ENCODE peak calls at places on chromosomes 16 and 17, in eight cellular contexts. E, B, K, S, Z, Y, U and A are unnamed samples.
A peak's percentile ranks its signal among the peaks of the same experiment; 100 is the strongest.

GRCh38 chr16:31875112-31875803 is 1.7 kb downstream of the ZNF267 start:
- DNase-seq in Z (no peak), Y (no peak), U (no peak), S (peak; percentile 28), B (no peak), K (no peak), E (no peak), A (no peak)

GRCh38 chr17:6700948-6701307 is 12.2 kb downstream of the SLC13A5 start:
- DNase-seq in U (no peak), B (no peak), K (no peak), S (no peak), E (no peak), Z (no peak), Y (no peak), A (no peak)

GRCh38 chr17:27327871-27328270 is 34.0 kb downstream of the WSB1 start:
- DNase-seq in Y (no peak), B (no peak), S (no peak), E (no peak), K (no peak), U (no peak), Z (no peak), A (no peak)

GRCh38 chr16:15536813-15537212 is 102.4 kb downstream of the BMERB1 start:
- DNase-seq in K (no peak), U (no peak), S (no peak), Z (no peak), Y (no peak), B (no peak), E (no peak), A (no peak)

GRCh38 chr16:3825103-3825502 is 55.4 kb downstream of the CREBBP start:
- DNase-seq in B (no peak), S (peak; percentile 66), Y (no peak), Z (no peak), E (no peak), K (peak; percentile 32), U (no peak), A (no peak)

GRCh38 chr17:77734371-77735050 is 224.0 kb upstream of the TNRC6C start:
- DNase-seq in Z (peak; percentile 82), K (no peak), E (no peak), U (no peak), S (peak; percentile 67), Y (peak; percentile 78), B (peak; percentile 24), A (no peak)

GRCh38 chr17:14919049-14919545 is 346.0 kb downstream of the PMP22 start:
- DNase-seq in K (no peak), Z (no peak), B (no peak), U (no peak), S (no peak), Y (no peak), E (no peak), A (no peak)

GRCh38 chr17:34135841-34136240 is 119.2 kb upstream of the CCL2 start:
- DNase-seq in Z (no peak), Y (no peak), B (no peak), U (no peak), E (no peak), K (no peak), S (no peak), A (no peak)

GRCh38 chr16:30366511-30366910 is 3.8 kb downstream of the TBC1D10B start:
- DNase-seq in S (no peak), Y (no peak), K (no peak), B (no peak), Z (no peak), E (no peak), U (no peak), A (no peak)

GRCh38 chr17:7755095-7755890 is 37.7 kb downstream of the DNAH2 start:
- DNase-seq in S (no peak), B (no peak), E (no peak), Z (peak; percentile 41), Y (no peak), K (no peak), U (no peak), A (no peak)

GRCh38 chr17:35170968-35171771 is 23.0 kb downstream of the SLC35G3 start:
- DNase-seq in U (no peak), E (no peak), B (no peak), K (no peak), Y (no peak), Z (no peak), S (peak; percentile 48), A (no peak)

GRCh38 chr16:31505483-31505882 is 2.7 kb downstream of the RUSF1 start:
- DNase-seq in E (no peak), Z (no peak), K (no peak), B (no peak), Y (no peak), S (no peak), U (no peak), A (no peak)

GRCh38 chr16:50848755-50849514 is 107.0 kb downstream of the CYLD start:
- DNase-seq in E (no peak), K (no peak), U (no peak), Y (no peak), Z (no peak), B (no peak), S (no peak), A (no peak)

GRCh38 chr16:53495325-53495724 is 7.7 kb downstream of the AKTIP start:
- DNase-seq in U (no peak), Z (no peak), S (no peak), B (no peak), K (no peak), E (no peak), Y (no peak), A (no peak)
- TF ChIP-seq CTCF in U (peak; percentile 20), Z (no peak), S (peak; percentile 3), B (peak; percentile 14), K (no peak), E (peak; percentile 15), Y (no peak), A (peak; percentile 37)

DNA sequence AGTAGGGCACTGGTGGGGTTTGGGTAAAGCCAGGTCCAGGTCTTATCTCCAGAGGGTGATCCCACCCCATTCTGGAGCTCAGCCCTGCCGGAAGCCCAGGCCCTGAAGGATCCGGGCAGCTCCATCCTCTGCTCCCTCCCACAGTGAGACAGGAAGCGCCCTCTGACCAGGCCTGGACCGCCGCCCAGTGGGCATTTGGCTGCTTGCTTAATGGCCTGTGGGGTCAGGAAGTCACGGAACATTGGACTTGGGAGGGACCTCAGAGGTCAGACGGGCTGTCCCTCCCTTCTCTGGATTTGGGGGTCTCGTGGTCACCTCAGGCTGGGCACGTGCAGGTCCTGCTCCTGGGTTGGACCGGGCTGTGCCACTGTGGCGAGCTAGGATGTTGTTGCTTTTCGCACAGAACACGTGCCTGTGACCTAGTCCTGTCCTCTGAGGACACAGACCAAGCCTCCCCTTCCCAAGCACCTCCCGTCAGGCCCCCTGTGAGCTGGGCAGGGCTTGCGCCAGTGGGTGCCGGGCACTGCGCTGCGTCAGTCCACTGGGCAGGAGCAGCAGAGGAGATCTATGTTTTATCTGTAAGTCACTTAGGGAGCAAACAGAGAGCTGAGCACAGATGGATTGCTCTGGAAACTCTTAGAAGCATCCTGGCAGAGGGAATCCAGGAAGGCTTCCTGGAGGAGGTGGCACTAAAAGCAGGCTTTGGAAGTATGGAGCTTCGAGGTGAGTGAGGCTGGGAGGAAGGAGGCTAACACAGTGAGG is 49.4 kb upstream of the GSE1 start:
- DNase-seq in U (no peak), Z (peak; percentile 94), Y (no peak), B (no peak), S (peak; percentile 65), E (no peak), K (no peak), A (peak; percentile 60)
- H3K4me3 ChIP-seq in U (no peak overlapping the region), Z (no peak overlapping the region), Y (no peak overlapping the region), B (no peak overlapping the region), S (no peak overlapping the region), E (peak overlapping the region; percentile 39), K (no peak overlapping the region), A (peak overlapping the region; percentile 39)

GRCh38 chr17:68972119-68972704 is 17.0 kb upstream of the ABCA8 start:
- DNase-seq in K (no peak), U (no peak), S (peak; percentile 74), B (peak; percentile 20), E (no peak), Y (no peak), Z (no peak), A (no peak)
- TF ChIP-seq CTCF in K (peak; percentile 66), U (peak; percentile 62), S (peak; percentile 77), B (peak; percentile 58), E (peak; percentile 64), Y (peak; percentile 36), Z (peak; percentile 41), A (peak; percentile 75)

DNA sequence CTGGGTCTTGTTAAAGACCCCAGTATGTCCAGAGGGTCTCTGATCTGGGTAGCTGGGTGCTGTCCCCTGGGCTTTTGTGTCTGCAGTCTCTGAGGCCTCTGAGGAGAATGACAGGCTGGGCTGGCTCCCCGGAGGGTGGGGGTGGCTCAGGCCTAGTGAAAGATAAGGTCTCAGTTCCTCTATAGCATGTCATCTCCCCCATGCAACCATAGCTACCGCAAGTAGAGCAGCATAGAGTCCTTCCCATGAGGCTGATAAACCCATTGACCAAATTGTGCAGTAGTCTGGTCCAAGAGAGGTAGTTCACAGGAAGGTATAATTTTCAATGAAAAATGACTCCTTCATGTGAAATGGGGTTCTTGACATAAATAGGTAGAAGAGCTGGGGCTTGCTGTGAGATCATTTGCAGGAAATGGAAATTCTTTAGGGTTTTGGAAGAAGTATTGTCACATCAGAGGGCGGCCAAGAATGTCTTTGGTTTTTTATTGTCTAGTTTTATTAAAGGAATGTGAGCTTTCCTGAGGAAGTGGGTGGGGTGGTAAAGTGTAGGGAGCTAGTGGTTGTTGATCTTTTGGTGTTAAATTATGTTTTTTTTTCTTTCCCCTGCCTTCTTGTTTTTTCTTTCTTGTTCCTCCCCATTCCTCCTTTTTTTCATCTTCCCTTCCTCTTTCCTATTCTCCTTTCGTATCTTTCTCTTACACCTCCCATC is 21.0 kb downstream of the SLC7A6OS start:
- DNase-seq in Y (no peak), S (no peak), U (no peak), E (no peak), K (peak; percentile 31), B (no peak), Z (no peak), A (no peak)
- H3K4me3 ChIP-seq in Y (no peak overlapping the region), S (no peak overlapping the region), U (no peak overlapping the region), E (no peak overlapping the region), K (no peak overlapping the region), B (no peak overlapping the region), Z (no peak overlapping the region), A (no peak overlapping the region)